ENCODE peak calls at places on chromosomes 12 and 14, in four cellular contexts. F, Q, E and P are unnamed samples.

GRCh38 chr12:56161677-56162351 is 3.7 kb downstream of the MYL6 start:
- DNase-seq in F (no peak), Q (no peak), E (peak; percentile 4), P (no peak)

GRCh38 chr12:41531147-41531829 is 343.2 kb downstream of the PDZRN4 start:
- DNase-seq in F (no peak), Q (peak; percentile 48), E (no peak), P (no peak)

GRCh38 chr12:58067610-58068387 is 126.4 kb downstream of the ATP23 start:
- DNase-seq in F (no peak), Q (no peak), E (peak; percentile 96), P (no peak)

GRCh38 chr14:78950654-78951053 is 780.5 kb downstream of the NRXN3 start:
- DNase-seq in F (peak; percentile 9), Q (no peak), E (peak; percentile 87), P (no peak)

GRCh38 chr12:47408171-47408871 is 297.5 kb downstream of the RPAP3 start:
- DNase-seq in F (peak; percentile 8), Q (peak; percentile 16), E (no peak), P (no peak)

GRCh38 chr12:62631531-62632520 is 165.2 kb downstream of the MON2 start:
- DNase-seq in F (peak; percentile 72), Q (peak; percentile 61), E (peak; percentile 91), P (peak; percentile 71)

GRCh38 chr14:91311284-91311662 is 66.8 kb upstream of the GPR68 start:
- DNase-seq in F (no peak), Q (peak; percentile 55), E (no peak), P (no peak)

GRCh38 chr14:34857689-34858449 is 17.3 kb downstream of the BAZ1A start:
- DNase-seq in F (no peak), Q (no peak), E (no peak), P (no peak)

GRCh38 chr14:64388533-64389243 is 535 bp downstream of the MTHFD1 start:
- DNase-seq in F (peak; percentile 31), Q (peak; percentile 47), E (peak; percentile 45), P (peak; percentile 31)

GRCh38 chr12:89091293-89091841 is 260.9 kb downstream of the DUSP6 start:
- DNase-seq in F (no peak), Q (no peak), E (no peak), P (no peak)

GRCh38 chr14:104283197-104284106 is 145.1 kb downstream of the KIF26A start:
- DNase-seq in F (no peak), Q (peak; percentile 71), E (no peak), P (peak; percentile 7)

GRCh38 chr14:51650721-51651387 is 856 bp upstream of the FRMD6 start:
- DNase-seq in F (peak; percentile 28), Q (peak; percentile 17), E (no peak), P (no peak)

GRCh38 chr12:89212339-89212771 is 139.9 kb downstream of the DUSP6 start:
- DNase-seq in F (peak; percentile 30), Q (peak; percentile 16), E (no peak), P (no peak)

GRCh38 chr14:26917086-26917485 is 319.3 kb upstream of the NOVA1 start:
- DNase-seq in F (peak; percentile 1), Q (no peak), E (peak; percentile 28), P (no peak)

GRCh38 chr12:129614221-129614885 is 289.5 kb downstream of the TMEM132D start:
- DNase-seq in F (no peak), Q (no peak), E (peak; percentile 82), P (no peak)

GRCh38 chr12:95724767-95725166 is 65.8 kb downstream of the NTN4 start:
- DNase-seq in F (no peak), Q (no peak), E (no peak), P (no peak)

GRCh38 chr12:92603741-92604432 is 98.9 kb upstream of the PLEKHG7 start:
- DNase-seq in F (no peak), Q (no peak), E (peak; percentile 32), P (no peak)

GRCh38 chr12:107903377-107904061 is 129.0 kb downstream of the ASCL4 start:
- DNase-seq in F (peak; percentile 63), Q (peak; percentile 86), E (peak; percentile 19), P (peak; percentile 86)

GRCh38 chr12:67758119-67758873 is 109.8 kb downstream of the DYRK2 start:
- DNase-seq in F (no peak), Q (no peak), E (no peak), P (no peak)

GRCh38 chr12:68334136-68334535 is 2.0 kb upstream of the MDM1 start:
- DNase-seq in F (no peak), Q (peak; percentile 36), E (no peak), P (no peak)

GRCh38 chr14:68638056-68638816 is 154.6 kb downstream of the ZFP36L1 start:
- DNase-seq in F (no peak), Q (no peak), E (no peak), P (no peak)

GRCh38 chr12:3117144-3117581 is 40.0 kb downstream of the TSPAN9 start:
- DNase-seq in F (peak; percentile 35), Q (no peak), E (peak; percentile 95), P (no peak)

GRCh38 chr12:12561305-12562015 is 1.2 kb downstream of the DUSP16 start:
- DNase-seq in F (peak; percentile 77), Q (peak; percentile 64), E (peak; percentile 56), P (peak; percentile 64)

GRCh38 chr12:112971248-112971647 is 7.1 kb upstream of the OAS2 start:
- DNase-seq in F (peak; percentile 56), Q (no peak), E (peak; percentile 6), P (peak; percentile 79)

GRCh38 chr12:124928095-124928911 is 13.9 kb upstream of the UBC start:
- DNase-seq in F (peak; percentile 68), Q (peak; percentile 89), E (peak; percentile 97), P (no peak)

GRCh38 chr14:28756896-28757570 is 9.6 kb upstream of the FOXG1 start:
- DNase-seq in F (no peak), Q (no peak), E (peak; percentile 56), P (peak; percentile 39)

GRCh38 chr14:59483819-59484610 is at the start of the genes JKAMP and L3HYPDH:
- DNase-seq in F (peak; percentile 98), Q (peak; percentile 98), E (peak; percentile 94), P (peak; percentile 99)

GRCh38 chr12:65602579-65603295 is 221.5 kb upstream of the HMGA2 start:
- DNase-seq in F (peak; percentile 78), Q (peak; percentile 80), E (peak; percentile 92), P (peak; percentile 60)

GRCh38 chr12:113396828-113397496 is 6.7 kb downstream of the SDS start:
- DNase-seq in F (no peak), Q (no peak), E (no peak), P (no peak)

GRCh38 chr14:61545716-61546455 is 149.4 kb upstream of the HIF1A start:
- DNase-seq in F (no peak), Q (no peak), E (no peak), P (no peak)

GRCh38 chr14:103886304-103887169 is 39.2 kb upstream of the PPP1R13B start:
- DNase-seq in F (no peak), Q (no peak), E (no peak), P (no peak)

GRCh38 chr12:47773062-47773857 is at the start of gene SLC48A1:
- DNase-seq in F (peak; percentile 82), Q (peak; percentile 82), E (peak; percentile 52), P (peak; percentile 85)

GRCh38 chr12:63151061-63151897 is at the start of gene AVPR1A:
- DNase-seq in F (peak; percentile 84), Q (no peak), E (no peak), P (no peak)

GRCh38 chr12:71994715-71995114 is 56.1 kb downstream of the TPH2 start:
- DNase-seq in F (no peak), Q (no peak), E (no peak), P (no peak)
- TF ChIP-seq CTCF in F (no peak), Q (no peak), E (no peak), P (no peak)

DNA sequence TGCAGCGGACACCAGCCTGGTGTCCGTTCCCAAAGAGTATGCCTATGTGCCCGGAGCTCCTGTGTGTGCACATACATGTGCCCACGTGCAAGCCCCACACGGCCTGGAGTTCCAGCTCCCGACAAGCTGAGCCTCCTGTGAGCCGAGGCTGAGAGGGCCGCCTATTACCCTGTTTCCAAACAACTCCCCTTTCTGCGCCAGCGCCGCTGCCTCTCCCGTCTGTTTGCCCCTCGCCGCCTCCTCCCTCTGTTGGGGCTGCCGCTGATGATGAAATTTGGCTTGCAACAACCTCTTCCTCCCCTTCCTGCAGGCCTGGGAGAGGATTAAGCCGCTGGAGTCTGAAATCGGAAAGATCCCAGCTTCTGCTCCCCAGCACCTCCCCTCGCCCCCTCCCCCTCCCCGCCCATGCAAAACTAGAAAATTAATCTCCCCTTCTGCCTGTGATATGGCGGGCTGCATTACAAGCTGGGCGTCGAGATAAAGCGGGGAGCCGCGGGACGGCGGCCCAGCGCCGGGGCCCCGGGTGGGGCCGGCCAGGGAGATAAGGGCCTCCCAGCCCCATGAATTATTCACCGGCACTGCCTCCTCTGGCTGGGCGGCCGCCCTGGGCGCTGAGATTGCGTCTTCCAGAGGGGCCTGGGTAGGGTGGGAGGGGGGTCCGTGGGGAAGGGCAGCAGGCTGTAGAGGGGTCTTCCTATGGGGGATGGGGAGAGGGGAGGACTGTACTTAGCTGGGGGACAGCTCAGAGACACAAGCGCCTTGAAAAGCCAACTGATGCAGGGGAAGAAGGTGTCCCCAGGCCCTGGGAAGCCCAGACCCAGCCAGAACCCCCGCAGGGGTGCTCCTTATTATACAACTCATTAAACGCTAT is 6.8 kb upstream of the ASIC1 start:
- DNase-seq in F (peak; percentile 38), Q (peak; percentile 57), E (peak; percentile 60), P (peak; percentile 42)
- H3K4me3 ChIP-seq in F (peak overlapping the region; percentile 29), Q (peak overlapping the region; percentile 11), E (peak overlapping the region; percentile 36), P (peak overlapping the region; percentile 10)

GRCh38 chr14:23101213-23101970 is 3.4 kb downstream of the CIROP start:
- DNase-seq in F (no peak), Q (no peak), E (no peak), P (no peak)

GRCh38 chr14:23101986-23102625 is 2.7 kb downstream of the CIROP start:
- DNase-seq in F (no peak), Q (no peak), E (no peak), P (no peak)

GRCh38 chr14:23102801-23103200 is 2.0 kb downstream of the CIROP start:
- DNase-seq in F (no peak), Q (no peak), E (no peak), P (no peak)

GRCh38 chr14:23097786-23098185 is 2.5 kb downstream of the C14orf119 start:
- DNase-seq in F (no peak), Q (no peak), E (no peak), P (no peak)

GRCh38 chr14:23099212-23099861 is 4.0 kb downstream of the C14orf119 start:
- DNase-seq in F (peak; percentile 59), Q (no peak), E (no peak), P (no peak)
- TF ChIP-seq CTCF in F (no peak), Q (no peak), E (no peak), P (peak; percentile 5)

DNA sequence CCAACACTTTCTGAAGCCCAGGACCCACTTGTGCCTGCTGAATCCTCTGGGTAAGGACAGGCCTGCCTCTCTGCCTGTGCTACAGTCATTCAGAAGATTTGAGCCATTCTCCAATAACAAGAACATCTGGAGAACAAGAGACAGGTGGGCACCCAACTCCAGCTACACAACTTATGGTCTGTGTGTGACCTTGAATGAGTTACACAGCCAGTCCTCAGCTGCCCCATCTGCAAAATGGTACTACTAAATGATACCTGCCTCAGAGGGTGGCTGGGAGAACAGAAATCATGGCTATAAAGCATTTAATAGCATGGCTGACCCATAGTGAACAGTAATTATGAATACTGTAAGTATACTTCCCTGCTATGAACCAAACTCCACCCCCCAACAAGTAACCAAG is 4.2 kb downstream of the CKAP4 start:
- DNase-seq in F (no peak), Q (no peak), E (no peak), P (no peak)
- H3K4me3 ChIP-seq in F (no peak overlapping the region), Q (no peak overlapping the region), E (no peak overlapping the region), P (no peak overlapping the region)